ENCODE peak calls at places on chromosomes 5 and 9, in eight cellular contexts. S is prostate gland, U is NCI-H187 treated with DMSO at 0.1 percent for 48 hours, M is T1000, A is substantia nigra, O is NCI-H510A, C is B cell, E is amniotic epithelial cell. D is an unnamed sample.

GRCh38 chr5:24363789-24364534 is 280.8 kb downstream of the CDH10 start:
- DNase-seq in S (no peak), U (no peak), M (no peak), A (no peak), O (peak), C (no peak), E (no peak), D (no peak)

GRCh38 chr9:131138676-131139075 is 13.3 kb downstream of the NUP214 start:
- DNase-seq in S (no peak), U (no peak), M (no peak), A (no peak), O (no peak), C (no peak), E (no peak), D (no peak)

GRCh38 chr5:41843456-41844112 is 26.6 kb downstream of the OXCT1 start:
- DNase-seq in S (peak), U (no peak), M (no peak), A (peak), O (peak), C (peak), E (peak), D (no peak)

GRCh38 chr5:112189328-112189840 is 229.7 kb downstream of the EPB41L4A start:
- DNase-seq in S (no peak), U (no peak), M (no peak), A (no peak), O (no peak), C (no peak), E (no peak), D (no peak)

GRCh38 chr9:76987594-76988200 is 31.8 kb upstream of the FOXB2 start:
- DNase-seq in S (no peak), U (no peak), M (no peak), A (peak), O (peak), C (peak), E (peak), D (peak)

GRCh38 chr9:138020120-138020794 is 142.7 kb downstream of the CACNA1B start:
- DNase-seq in S (no peak), U (no peak), M (no peak), A (no peak), O (no peak), C (no peak), E (no peak), D (no peak)

GRCh38 chr5:89580976-89581375 is 698.0 kb upstream of the MEF2C start:
- DNase-seq in S (no peak), U (no peak), M (no peak), A (no peak), O (no peak), C (peak), E (no peak), D (no peak)

GRCh38 chr9:136840877-136841645 is 1.2 kb upstream of the AJM1 start:
- DNase-seq in S (no peak), U (no peak), M (no peak), A (peak), O (peak), C (no peak), E (peak), D (peak)

GRCh38 chr5:66440202-66440680 is 156.0 kb upstream of the MAST4 start:
- DNase-seq in S (no peak), U (no peak), M (no peak), A (no peak), O (no peak), C (no peak), E (peak), D (no peak)

GRCh38 chr5:168014423-168014822 is 277.0 kb upstream of the WWC1 start:
- DNase-seq in S (no peak), U (peak), M (no peak), A (no peak), O (no peak), C (no peak), E (no peak), D (no peak)

GRCh38 chr5:139149477-139150199 is 48.5 kb downstream of the SIL1 start:
- DNase-seq in S (no peak), U (no peak), M (no peak), A (no peak), O (no peak), C (no peak), E (peak), D (no peak)

GRCh38 chr9:16532681-16533450 is 337.6 kb downstream of the BNC2 start:
- DNase-seq in S (no peak), U (no peak), M (no peak), A (no peak), O (no peak), C (no peak), E (peak), D (no peak)

GRCh38 chr5:80083115-80083890 is 48.2 kb downstream of the THBS4 start:
- DNase-seq in S (no peak), U (peak), M (no peak), A (peak), O (peak), C (peak), E (peak), D (no peak)

GRCh38 chr5:173953528-173954090 is 35.4 kb upstream of the C5orf47 start:
- DNase-seq in S (no peak), U (no peak), M (no peak), A (no peak), O (no peak), C (no peak), E (peak), D (no peak)

GRCh38 chr9:114220129-114220541 is 64.8 kb downstream of the COL27A1 start:
- DNase-seq in S (no peak), U (no peak), M (no peak), A (no peak), O (no peak), C (no peak), E (no peak), D (no peak)

GRCh38 chr9:111805841-111806241 is 11.1 kb upstream of the SHOC1 start:
- DNase-seq in S (no peak), U (no peak), M (no peak), A (no peak), O (no peak), C (no peak), E (peak), D (no peak)

GRCh38 chr9:97543568-97543967 is 42.1 kb downstream of the TMOD1 start:
- DNase-seq in S (no peak), U (no peak), M (no peak), A (no peak), O (no peak), C (no peak), E (no peak), D (no peak)

GRCh38 chr5:73853091-73853490 is 227.1 kb downstream of the ARHGEF28 start:
- DNase-seq in S (no peak), U (no peak), M (peak), A (no peak), O (no peak), C (no peak), E (no peak), D (no peak)

GRCh38 chr9:37942616-37943328 is 38.8 kb upstream of the SLC25A51 start:
- DNase-seq in S (no peak), U (no peak), M (no peak), A (no peak), O (no peak), C (no peak), E (no peak), D (no peak)

GRCh38 chr5:151127926-151128325 is 29.7 kb downstream of the ANXA6 start:
- DNase-seq in S (no peak), U (no peak), M (no peak), A (no peak), O (no peak), C (no peak), E (no peak), D (no peak)

GRCh38 chr5:14510156-14510734 is 71.3 kb upstream of the OTULINL start:
- DNase-seq in S (peak), U (no peak), M (no peak), A (no peak), O (no peak), C (no peak), E (peak), D (no peak)

GRCh38 chr9:122251351-122251750 is 13.3 kb downstream of the RBM18 start:
- DNase-seq in S (no peak), U (no peak), M (no peak), A (peak), O (no peak), C (no peak), E (no peak), D (no peak)

D was measured in C1 segment of cervical spinal cord.